ENCODE peak calls at places on chromosomes 2 and 18, in five cellular contexts. A is HCT116, K is K562, H is SK-N-SH, Q is GM12878. Z is an unnamed sample.

GRCh38 chr2:214671330-214671850 is 138.1 kb downstream of the BARD1 start:
- DNase-seq in Q (no peak), A (no peak), H (no peak), K (no peak), Z (peak)

GRCh38 chr2:231111987-231112386 is 12.9 kb downstream of the HTR2B start:
- DNase-seq in Q (no peak), K (no peak), H (no peak), A (no peak), Z (no peak)

GRCh38 chr2:54042908-54043620 is 72.3 kb upstream of the PSME4 start:
- DNase-seq in A (no peak), Q (no peak), K (no peak), H (no peak), Z (no peak)

GRCh38 chr18:49041677-49042570 is 91.2 kb upstream of the SMAD7 start:
- DNase-seq in K (peak), Q (no peak), A (peak), H (no peak), Z (peak)

GRCh38 chr2:242085941-242086621 is 216.6 kb downstream of the RTP5 start:
- DNase-seq in Q (peak), H (no peak), A (no peak), K (peak), Z (peak)

GRCh38 chr2:85704800-85705679 is 10.9 kb downstream of the GNLY start:
- DNase-seq in A (no peak), K (no peak), Q (peak), H (no peak), Z (no peak)

GRCh38 chr2:181790716-181791649 is 100.5 kb upstream of the ITPRID2 start:
- DNase-seq in Q (peak), A (peak), H (no peak), K (peak), Z (peak)

GRCh38 chr2:172357442-172357841 is 69.9 kb upstream of the ITGA6 start:
- DNase-seq in H (no peak), K (no peak), A (no peak), Q (no peak), Z (no peak)

GRCh38 chr2:60530660-60531276 is 22.7 kb downstream of the BCL11A start:
- DNase-seq in A (no peak), Q (no peak), K (peak), H (peak), Z (peak)

GRCh38 chr2:209236369-209236768 is 187.5 kb upstream of the MAP2 start:
- DNase-seq in K (no peak), H (no peak), Q (no peak), A (no peak), Z (no peak)

GRCh38 chr2:134665729-134666506 is 52.9 kb downstream of the TMEM163 start:
- DNase-seq in H (no peak), A (no peak), K (no peak), Q (no peak), Z (no peak)

GRCh38 chr18:457120-457519 is 43.4 kb downstream of the COLEC12 start:
- DNase-seq in K (no peak), H (peak), Q (no peak), A (no peak), Z (no peak)

GRCh38 chr18:77039196-77040140 is 93.1 kb downstream of the MBP start:
- DNase-seq in Q (no peak), A (no peak), H (no peak), K (no peak), Z (no peak)

GRCh38 chr2:119333360-119333759 is 33.3 kb downstream of the C2orf76 start:
- DNase-seq in A (no peak), H (no peak), K (no peak), Q (no peak), Z (no peak)

GRCh38 chr2:123961576-123961975 is 63.5 kb upstream of the CNTNAP5 start:
- DNase-seq in Q (no peak), H (no peak), A (no peak), K (no peak), Z (no peak)

GRCh38 chr2:42788882-42789281 is 3.5 kb downstream of the HAAO start:
- DNase-seq in H (peak), Q (no peak), K (no peak), A (no peak), Z (no peak)

GRCh38 chr2:170685591-170685990 is 29.5 kb upstream of the SP5 start:
- DNase-seq in K (no peak), H (no peak), Q (no peak), A (no peak), Z (no peak)

GRCh38 chr2:200509608-200510433 is at the start of gene KCTD18:
- DNase-seq in Q (peak), H (peak), K (peak), A (peak), Z (peak)

GRCh38 chr2:167332358-167332757 is 444.1 kb downstream of the XIRP2 start:
- DNase-seq in H (no peak), Q (no peak), A (no peak), K (no peak), Z (no peak)

GRCh38 chr2:61268249-61268648 is 106.3 kb downstream of the C2orf74 start:
- DNase-seq in K (peak), A (no peak), Q (no peak), H (no peak), Z (no peak)

GRCh38 chr2:216994231-216994997 is 134.6 kb upstream of the TNP1 start:
- DNase-seq in H (no peak), K (no peak), A (no peak), Q (no peak), Z (no peak)

GRCh38 chr2:85216051-85216431 is 82.8 kb downstream of the TCF7L1 start:
- DNase-seq in Q (no peak), K (no peak), H (no peak), A (no peak), Z (no peak)

GRCh38 chr2:60551241-60552095 is 2.0 kb downstream of the BCL11A start:
- DNase-seq in K (no peak), A (no peak), H (peak), Q (no peak), Z (no peak)

GRCh38 chr2:10919776-10920606 is 8.3 kb downstream of the KCNF1 start:
- DNase-seq in Q (no peak), H (no peak), K (no peak), A (no peak), Z (no peak)

GRCh38 chr2:231364961-231365810 is 30.3 kb upstream of the B3GNT7 start:
- DNase-seq in H (peak), A (no peak), K (peak), Q (no peak), Z (peak)

GRCh38 chr2:232372231-232373208 is 6.0 kb upstream of the ALPP start:
- DNase-seq in K (no peak), A (no peak), Q (no peak), H (peak), Z (no peak)
- TF ChIP-seq ZBTB33 in K (no peak), A (no peak), Q (no peak), H (no peak), Z (peak)

GRCh38 chr18:61900504-61901281 is 7.9 kb upstream of the RNF152 start:
- DNase-seq in H (no peak), Q (no peak), A (no peak), K (no peak), Z (no peak)

GRCh38 chr18:61896118-61896517 is 3.3 kb upstream of the RNF152 start:
- DNase-seq in H (no peak), Q (no peak), K (no peak), A (no peak), Z (no peak)

GRCh38 chr18:61896767-61897166 is 4.0 kb upstream of the RNF152 start:
- DNase-seq in K (no peak), H (peak), Q (no peak), A (no peak), Z (no peak)

GRCh38 chr18:61901334-61901986 is 8.7 kb upstream of the RNF152 start:
- DNase-seq in Q (peak), K (peak), H (peak), A (peak), Z (peak)

DNA sequence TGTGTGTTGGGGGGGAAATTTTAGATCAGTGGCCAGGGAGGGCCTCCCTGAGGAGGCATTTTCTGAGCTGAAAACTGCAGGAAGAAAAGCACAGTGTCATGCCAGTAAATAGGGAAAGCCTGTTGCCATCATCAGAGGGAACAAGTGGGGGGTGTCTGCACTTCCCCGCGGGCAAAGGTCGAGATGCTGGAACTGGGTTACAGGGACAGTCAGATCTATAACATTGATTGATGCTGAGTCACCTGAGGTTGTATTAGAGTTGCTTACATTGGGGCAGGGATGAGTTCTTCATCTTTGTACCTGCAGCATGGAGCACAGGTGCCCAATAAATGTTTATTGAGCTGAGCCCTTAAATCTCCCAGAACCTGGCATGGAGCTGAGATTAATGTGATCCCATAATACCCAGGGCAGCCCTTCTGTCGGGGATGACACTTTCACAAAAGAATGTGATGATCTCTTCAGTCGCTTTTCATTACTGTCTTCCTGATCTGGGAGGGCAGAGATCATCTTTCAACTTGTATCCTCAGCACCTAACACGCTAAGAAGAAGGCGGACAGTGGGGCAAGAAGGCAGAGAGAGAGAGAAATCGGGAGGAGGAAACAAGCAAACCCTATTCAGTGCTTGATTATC is 5.9 kb upstream of the RNF152 start:
- DNase-seq in Q (no peak), A (no peak), H (no peak), K (no peak), Z (peak)
- TF ChIP-seq ZBTB33 in Q (no peak), A (no peak), H (no peak), K (no peak), Z (no peak)

GRCh38 chr2:64858541-64859031 is 130.6 kb upstream of the SLC1A4 start:
- DNase-seq in A (no peak), K (no peak), H (no peak), Q (no peak), Z (no peak)
- TF ChIP-seq ZBTB33 in A (no peak), K (no peak), H (no peak), Q (no peak), Z (no peak)

DNA sequence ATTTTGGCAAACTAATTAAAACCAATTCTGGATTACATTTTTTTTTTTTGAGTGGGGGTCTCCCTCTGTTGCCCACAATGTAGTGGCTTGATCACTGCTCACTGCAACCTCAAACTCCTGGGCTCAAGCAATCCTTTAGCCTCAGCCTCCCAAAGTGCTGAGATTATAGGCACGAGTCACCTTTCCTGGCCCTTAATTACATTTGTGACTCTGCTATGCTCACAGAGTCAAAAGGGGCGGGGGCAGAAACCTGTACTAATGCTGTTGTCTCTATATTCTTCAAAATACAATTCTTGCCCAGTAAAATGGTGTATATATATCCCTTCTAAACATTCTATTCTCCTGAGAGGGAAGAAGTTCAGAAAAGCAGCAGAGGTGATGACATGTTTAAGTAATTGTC is 23.2 kb downstream of the PRKD3 start:
- DNase-seq in A (no peak), H (no peak), Q (no peak), K (no peak), Z (no peak)
- TF ChIP-seq ZBTB33 in A (no peak), H (no peak), Q (no peak), K (no peak), Z (no peak)

DNA sequence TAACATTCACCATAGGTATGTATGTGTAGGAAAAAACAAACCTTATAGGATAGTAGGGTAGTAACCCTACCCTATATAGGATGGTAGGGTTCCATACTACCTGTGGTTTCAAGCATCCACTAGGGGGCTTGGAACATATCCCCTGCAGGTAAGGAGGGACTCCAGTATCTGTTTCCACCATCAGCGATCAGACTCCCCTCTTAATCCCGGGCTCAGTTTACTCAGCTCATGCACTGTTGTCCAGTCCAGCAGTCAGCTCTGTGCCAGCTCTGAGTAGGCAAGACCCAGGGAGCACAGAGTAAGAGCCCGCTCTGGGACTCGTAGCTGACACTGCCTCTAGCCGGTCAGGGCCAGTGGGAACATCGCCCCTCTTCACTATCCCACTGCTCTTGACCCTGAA is 61.7 kb downstream of the MEX3C start:
- DNase-seq in A (peak), Q (no peak), K (no peak), H (no peak), Z (peak)
- TF ChIP-seq ZBTB33 in A (no peak), Q (no peak), K (no peak), H (no peak), Z (no peak)

GRCh38 chr2:15521782-15522181 is 39.4 kb downstream of the NBAS start:
- DNase-seq in Q (no peak), A (no peak), K (no peak), H (no peak), Z (peak)
- TF ChIP-seq ZBTB33 in Q (no peak), A (no peak), K (no peak), H (no peak), Z (no peak)

DNA sequence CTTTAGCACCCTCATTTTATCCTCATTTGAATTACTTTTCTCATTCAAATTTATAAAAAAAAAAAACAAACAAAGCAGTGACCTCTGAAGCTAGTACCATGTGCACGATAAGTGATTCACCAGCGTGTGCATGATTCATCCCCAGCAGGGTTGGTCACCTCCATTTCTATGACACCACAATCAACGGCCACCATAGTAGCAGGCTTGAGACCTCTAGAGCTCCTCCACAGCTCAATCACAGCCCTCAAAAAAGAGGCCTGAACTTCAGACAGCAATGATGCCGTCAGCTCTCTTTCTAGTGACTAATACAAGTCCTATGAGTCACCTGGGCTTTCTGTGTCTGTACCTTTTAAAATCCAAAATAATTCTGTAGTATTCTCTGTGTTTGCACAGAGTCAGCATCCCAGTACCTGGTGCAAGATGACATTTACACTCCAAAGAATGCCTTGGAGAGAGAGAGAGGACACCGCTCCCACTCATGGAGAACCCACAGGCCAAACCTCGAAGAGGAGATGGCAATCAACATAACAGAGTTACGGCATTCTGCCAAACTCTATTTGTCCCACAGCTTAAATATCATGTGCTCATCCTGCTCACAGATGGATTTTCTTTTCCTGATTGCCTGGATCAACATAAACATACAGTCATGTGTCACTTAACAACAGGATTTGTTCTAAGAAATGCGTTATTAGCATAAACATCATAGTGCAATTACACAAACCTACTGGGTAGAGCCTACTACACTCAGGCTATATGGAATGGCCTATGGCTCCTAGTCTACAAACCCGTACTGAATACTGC is 58.7 kb downstream of the L3MBTL4 start:
- DNase-seq in Q (no peak), A (no peak), H (no peak), K (no peak), Z (no peak)
- TF ChIP-seq ZBTB33 in Q (no peak), A (no peak), H (no peak), K (no peak), Z (no peak)

DNA sequence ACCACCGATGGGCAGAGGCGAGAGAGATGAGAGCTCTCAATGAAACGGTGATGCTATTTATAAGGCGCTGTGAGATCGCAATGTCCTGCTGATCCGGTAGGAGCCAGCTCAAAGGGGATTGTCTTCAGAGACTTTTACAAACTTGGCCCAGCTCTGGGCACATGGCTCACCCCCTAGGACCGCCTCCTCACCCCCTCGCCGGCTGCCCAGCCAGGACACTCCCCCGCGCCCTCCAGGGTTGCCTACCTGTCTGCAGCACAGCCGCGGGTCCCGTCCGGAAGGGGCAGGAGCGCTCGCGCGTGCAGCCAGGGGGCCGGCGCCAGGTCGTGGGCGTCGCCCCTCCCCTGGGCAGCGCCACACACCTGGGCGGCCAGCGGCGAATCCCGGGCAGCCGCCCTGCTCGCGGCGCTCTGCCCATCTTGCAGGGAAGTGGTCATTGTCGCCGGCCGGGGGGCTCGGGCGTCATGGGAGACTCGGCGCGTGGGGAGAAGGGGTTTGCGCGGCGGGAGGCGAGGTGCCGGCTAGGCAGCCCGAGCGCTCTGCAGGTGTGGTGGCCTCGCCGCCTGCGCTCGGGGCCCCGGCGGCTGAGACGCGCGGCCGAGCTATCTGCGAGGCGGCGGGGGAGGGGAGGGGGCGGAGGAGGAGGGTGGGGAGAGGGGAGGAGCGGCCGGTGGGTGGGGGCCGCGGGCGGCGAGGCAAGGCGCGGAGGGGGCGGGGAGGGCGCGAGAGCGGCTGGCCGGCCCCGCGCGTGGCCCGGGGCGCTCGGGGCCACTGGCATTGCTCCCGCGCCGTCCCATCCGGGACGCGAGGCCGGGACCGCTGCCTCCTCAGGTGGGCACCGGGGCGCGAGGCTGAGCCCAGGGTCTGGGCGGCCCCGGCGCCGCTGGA is at the start of gene GRB14:
- DNase-seq in A (peak), K (no peak), H (peak), Q (no peak), Z (peak)
- TF ChIP-seq ZBTB33 in A (no peak), K (no peak), H (no peak), Q (no peak), Z (no peak)

GRCh38 chr2:20664431-20665260 is 2.3 kb upstream of the GDF7 start:
- DNase-seq in H (peak), A (no peak), K (no peak), Q (no peak), Z (peak)
- TF ChIP-seq ZBTB33 in H (no peak), A (no peak), K (no peak), Q (no peak), Z (no peak)

GRCh38 chr2:20049631-20050030 is 1.8 kb downstream of the LAPTM4A start:
- DNase-seq in H (no peak), Q (no peak), K (no peak), A (no peak), Z (no peak)
- TF ChIP-seq ZBTB33 in H (no peak), Q (no peak), K (no peak), A (no peak), Z (no peak)

Z was measured in HepG2.